ENCODE peak calls at places on chromosome 5, in five cellular contexts. One of them, this sample, is unnamed.
A peak's percentile ranks its signal among the peaks of the same experiment; 100 is the strongest.

GRCh38 chr5:3660630-3661029 is 65.0 kb downstream of the IRX1 start:
- DNase-seq in NCI-H2081: no peak
- DNase-seq in activated naive CD8-positive, alpha-beta T cell treated with anti-CD3 and anti-CD28 coated beads, Interleukin-2, amount 50 U/mL, for 24 hours: no peak
- DNase-seq in SK-N-MC: no peak
- DNase-seq in iris pigment epithelial cell: no peak
- DNase-seq in this sample: no peak

GRCh38 chr5:92863666-92864065 is 717.4 kb downstream of the NR2F1-AS1 start:
- DNase-seq in NCI-H2081: no peak
- DNase-seq in activated naive CD8-positive, alpha-beta T cell treated with anti-CD3 and anti-CD28 coated beads, Interleukin-2, amount 50 U/mL, for 24 hours: no peak
- DNase-seq in SK-N-MC: no peak
- DNase-seq in iris pigment epithelial cell: no peak
- DNase-seq in this sample: no peak

GRCh38 chr5:34688015-34688800 is 32.1 kb downstream of the RAI14 start:
- DNase-seq in NCI-H2081: no peak
- DNase-seq in activated naive CD8-positive, alpha-beta T cell treated with anti-CD3 and anti-CD28 coated beads, Interleukin-2, amount 50 U/mL, for 24 hours: no peak
- DNase-seq in SK-N-MC: no peak
- DNase-seq in iris pigment epithelial cell: no peak
- DNase-seq in this sample: no peak

GRCh38 chr5:59768204-59769040 is 125.1 kb downstream of the PDE4D start:
- DNase-seq in NCI-H2081: peak; percentile 93
- DNase-seq in activated naive CD8-positive, alpha-beta T cell treated with anti-CD3 and anti-CD28 coated beads, Interleukin-2, amount 50 U/mL, for 24 hours: peak; percentile 14
- DNase-seq in SK-N-MC: peak; percentile 86
- DNase-seq in iris pigment epithelial cell: peak; percentile 92
- DNase-seq in this sample: no peak

GRCh38 chr5:20678814-20679298 is 690.9 kb upstream of the CDH18 start:
- DNase-seq in NCI-H2081: no peak
- DNase-seq in activated naive CD8-positive, alpha-beta T cell treated with anti-CD3 and anti-CD28 coated beads, Interleukin-2, amount 50 U/mL, for 24 hours: no peak
- DNase-seq in SK-N-MC: no peak
- DNase-seq in iris pigment epithelial cell: peak; percentile 98
- DNase-seq in this sample: no peak

GRCh38 chr5:134463991-134464760 is 52.5 kb upstream of the CDKN2AIPNL start:
- DNase-seq in NCI-H2081: no peak
- DNase-seq in activated naive CD8-positive, alpha-beta T cell treated with anti-CD3 and anti-CD28 coated beads, Interleukin-2, amount 50 U/mL, for 24 hours: no peak
- DNase-seq in SK-N-MC: no peak
- DNase-seq in iris pigment epithelial cell: peak; percentile 29
- DNase-seq in this sample: no peak

GRCh38 chr5:42555797-42556196 is 132.6 kb downstream of the GHR start:
- DNase-seq in NCI-H2081: no peak
- DNase-seq in activated naive CD8-positive, alpha-beta T cell treated with anti-CD3 and anti-CD28 coated beads, Interleukin-2, amount 50 U/mL, for 24 hours: no peak
- DNase-seq in SK-N-MC: no peak
- DNase-seq in iris pigment epithelial cell: no peak
- DNase-seq in this sample: no peak

GRCh38 chr5:64566531-64566930 is 60.7 kb downstream of the RGS7BP start:
- DNase-seq in NCI-H2081: no peak
- DNase-seq in activated naive CD8-positive, alpha-beta T cell treated with anti-CD3 and anti-CD28 coated beads, Interleukin-2, amount 50 U/mL, for 24 hours: no peak
- DNase-seq in SK-N-MC: no peak
- DNase-seq in iris pigment epithelial cell: no peak
- DNase-seq in this sample: no peak

GRCh38 chr5:16889972-16890519 is 46.0 kb downstream of the MYO10 start:
- DNase-seq in NCI-H2081: no peak
- DNase-seq in activated naive CD8-positive, alpha-beta T cell treated with anti-CD3 and anti-CD28 coated beads, Interleukin-2, amount 50 U/mL, for 24 hours: no peak
- DNase-seq in SK-N-MC: no peak
- DNase-seq in iris pigment epithelial cell: peak; percentile 61
- DNase-seq in this sample: no peak

GRCh38 chr5:88952344-88952743 is 69.4 kb upstream of the MEF2C start:
- DNase-seq in NCI-H2081: peak; percentile 86
- DNase-seq in activated naive CD8-positive, alpha-beta T cell treated with anti-CD3 and anti-CD28 coated beads, Interleukin-2, amount 50 U/mL, for 24 hours: no peak
- DNase-seq in SK-N-MC: no peak
- DNase-seq in iris pigment epithelial cell: no peak
- DNase-seq in this sample: no peak

GRCh38 chr5:129063483-129064136 is 30.9 kb upstream of the ISOC1 start:
- DNase-seq in NCI-H2081: peak; percentile 50
- DNase-seq in activated naive CD8-positive, alpha-beta T cell treated with anti-CD3 and anti-CD28 coated beads, Interleukin-2, amount 50 U/mL, for 24 hours: no peak
- DNase-seq in SK-N-MC: no peak
- DNase-seq in iris pigment epithelial cell: no peak
- DNase-seq in this sample: no peak

GRCh38 chr5:102865510-102866314 is 110.6 kb downstream of the PAM start:
- DNase-seq in NCI-H2081: peak; percentile 47
- DNase-seq in activated naive CD8-positive, alpha-beta T cell treated with anti-CD3 and anti-CD28 coated beads, Interleukin-2, amount 50 U/mL, for 24 hours: peak; percentile 59
- DNase-seq in SK-N-MC: no peak
- DNase-seq in iris pigment epithelial cell: peak; percentile 87
- DNase-seq in this sample: no peak

GRCh38 chr5:76363385-76364261 is 39.5 kb upstream of the IQGAP2 start:
- DNase-seq in NCI-H2081: no peak
- DNase-seq in activated naive CD8-positive, alpha-beta T cell treated with anti-CD3 and anti-CD28 coated beads, Interleukin-2, amount 50 U/mL, for 24 hours: no peak
- DNase-seq in SK-N-MC: no peak
- DNase-seq in iris pigment epithelial cell: no peak
- DNase-seq in this sample: no peak

GRCh38 chr5:1488882-1489680 is 34.7 kb downstream of the LPCAT1 start:
- DNase-seq in NCI-H2081: no peak
- DNase-seq in activated naive CD8-positive, alpha-beta T cell treated with anti-CD3 and anti-CD28 coated beads, Interleukin-2, amount 50 U/mL, for 24 hours: peak; percentile 52
- DNase-seq in SK-N-MC: no peak
- DNase-seq in iris pigment epithelial cell: peak; percentile 74
- DNase-seq in this sample: no peak

GRCh38 chr5:54390015-54390414 is 65.5 kb upstream of the HSPB3 start:
- DNase-seq in NCI-H2081: peak; percentile 90
- DNase-seq in activated naive CD8-positive, alpha-beta T cell treated with anti-CD3 and anti-CD28 coated beads, Interleukin-2, amount 50 U/mL, for 24 hours: no peak
- DNase-seq in SK-N-MC: peak; percentile 96
- DNase-seq in iris pigment epithelial cell: peak; percentile 95
- DNase-seq in this sample: no peak

GRCh38 chr5:65480306-65480865 is 1.3 kb downstream of the ADAMTS6 start:
- DNase-seq in NCI-H2081: peak; percentile 36
- DNase-seq in activated naive CD8-positive, alpha-beta T cell treated with anti-CD3 and anti-CD28 coated beads, Interleukin-2, amount 50 U/mL, for 24 hours: peak; percentile 32
- DNase-seq in SK-N-MC: no peak
- DNase-seq in iris pigment epithelial cell: peak; percentile 96
- DNase-seq in this sample: peak; percentile 46

GRCh38 chr5:30765227-30765626 is 428.3 kb upstream of the CDH6 start:
- DNase-seq in NCI-H2081: no peak
- DNase-seq in activated naive CD8-positive, alpha-beta T cell treated with anti-CD3 and anti-CD28 coated beads, Interleukin-2, amount 50 U/mL, for 24 hours: no peak
- DNase-seq in SK-N-MC: no peak
- DNase-seq in iris pigment epithelial cell: peak; percentile 73
- DNase-seq in this sample: no peak

GRCh38 chr5:141835928-141836667 is 42.1 kb downstream of the PCDH1 start:
- DNase-seq in NCI-H2081: no peak
- DNase-seq in activated naive CD8-positive, alpha-beta T cell treated with anti-CD3 and anti-CD28 coated beads, Interleukin-2, amount 50 U/mL, for 24 hours: no peak
- DNase-seq in SK-N-MC: no peak
- DNase-seq in iris pigment epithelial cell: peak; percentile 43
- DNase-seq in this sample: no peak

GRCh38 chr5:43251754-43252153 is 59.7 kb downstream of the NIM1K start:
- DNase-seq in NCI-H2081: no peak
- DNase-seq in activated naive CD8-positive, alpha-beta T cell treated with anti-CD3 and anti-CD28 coated beads, Interleukin-2, amount 50 U/mL, for 24 hours: no peak
- DNase-seq in SK-N-MC: no peak
- DNase-seq in iris pigment epithelial cell: no peak
- DNase-seq in this sample: no peak

GRCh38 chr5:143870871-143871632 is 59.1 kb downstream of the HMHB1 start:
- DNase-seq in NCI-H2081: no peak
- DNase-seq in activated naive CD8-positive, alpha-beta T cell treated with anti-CD3 and anti-CD28 coated beads, Interleukin-2, amount 50 U/mL, for 24 hours: no peak
- DNase-seq in SK-N-MC: no peak
- DNase-seq in iris pigment epithelial cell: no peak
- DNase-seq in this sample: no peak

GRCh38 chr5:152349683-152350526 is 55.2 kb downstream of the NMUR2 start:
- DNase-seq in NCI-H2081: peak; percentile 81
- DNase-seq in activated naive CD8-positive, alpha-beta T cell treated with anti-CD3 and anti-CD28 coated beads, Interleukin-2, amount 50 U/mL, for 24 hours: peak; percentile 18
- DNase-seq in SK-N-MC: no peak
- DNase-seq in iris pigment epithelial cell: peak; percentile 34
- DNase-seq in this sample: peak; percentile 34

GRCh38 chr5:122093415-122093814 is 15.4 kb upstream of the LOX start:
- DNase-seq in NCI-H2081: no peak
- DNase-seq in activated naive CD8-positive, alpha-beta T cell treated with anti-CD3 and anti-CD28 coated beads, Interleukin-2, amount 50 U/mL, for 24 hours: no peak
- DNase-seq in SK-N-MC: no peak
- DNase-seq in iris pigment epithelial cell: peak; percentile 95
- DNase-seq in this sample: no peak

GRCh38 chr5:157335534-157336422 is 69.9 kb downstream of the CYFIP2 start:
- DNase-seq in NCI-H2081: no peak
- DNase-seq in activated naive CD8-positive, alpha-beta T cell treated with anti-CD3 and anti-CD28 coated beads, Interleukin-2, amount 50 U/mL, for 24 hours: no peak
- DNase-seq in SK-N-MC: no peak
- DNase-seq in iris pigment epithelial cell: no peak
- DNase-seq in this sample: no peak

GRCh38 chr5:181173420-181174342 is 26.3 kb downstream of the OR2V2 start:
- DNase-seq in NCI-H2081: no peak
- DNase-seq in activated naive CD8-positive, alpha-beta T cell treated with anti-CD3 and anti-CD28 coated beads, Interleukin-2, amount 50 U/mL, for 24 hours: peak; percentile 73
- DNase-seq in SK-N-MC: no peak
- DNase-seq in iris pigment epithelial cell: peak; percentile 91
- DNase-seq in this sample: no peak

GRCh38 chr5:16889203-16889971 is 46.7 kb downstream of the MYO10 start:
- DNase-seq in NCI-H2081: no peak
- DNase-seq in activated naive CD8-positive, alpha-beta T cell treated with anti-CD3 and anti-CD28 coated beads, Interleukin-2, amount 50 U/mL, for 24 hours: no peak
- DNase-seq in SK-N-MC: peak; percentile 82
- DNase-seq in iris pigment epithelial cell: peak; percentile 84
- DNase-seq in this sample: no peak

GRCh38 chr5:124649548-124650501 is 96.6 kb downstream of the ZNF608 start:
- DNase-seq in NCI-H2081: peak; percentile 97
- DNase-seq in activated naive CD8-positive, alpha-beta T cell treated with anti-CD3 and anti-CD28 coated beads, Interleukin-2, amount 50 U/mL, for 24 hours: peak; percentile 63
- DNase-seq in SK-N-MC: peak; percentile 64
- DNase-seq in iris pigment epithelial cell: peak; percentile 96
- DNase-seq in this sample: peak; percentile 91

GRCh38 chr5:147522435-147522834 is 12.6 kb upstream of the DPYSL3 start:
- DNase-seq in NCI-H2081: peak; percentile 71
- DNase-seq in activated naive CD8-positive, alpha-beta T cell treated with anti-CD3 and anti-CD28 coated beads, Interleukin-2, amount 50 U/mL, for 24 hours: no peak
- DNase-seq in SK-N-MC: no peak
- DNase-seq in iris pigment epithelial cell: peak; percentile 45
- DNase-seq in this sample: no peak

GRCh38 chr5:82635561-82636288 is 357.6 kb upstream of the RPS23 start:
- DNase-seq in NCI-H2081: no peak
- DNase-seq in activated naive CD8-positive, alpha-beta T cell treated with anti-CD3 and anti-CD28 coated beads, Interleukin-2, amount 50 U/mL, for 24 hours: no peak
- DNase-seq in SK-N-MC: no peak
- DNase-seq in iris pigment epithelial cell: peak; percentile 87
- DNase-seq in this sample: peak; percentile 52

GRCh38 chr5:121251954-121252353 is 599.7 kb upstream of the FTMT start:
- DNase-seq in NCI-H2081: no peak
- DNase-seq in activated naive CD8-positive, alpha-beta T cell treated with anti-CD3 and anti-CD28 coated beads, Interleukin-2, amount 50 U/mL, for 24 hours: no peak
- DNase-seq in SK-N-MC: no peak
- DNase-seq in iris pigment epithelial cell: peak; percentile 44
- DNase-seq in this sample: no peak